ENCODE peak calls at places on chromosome 4, in six cellular contexts. One of them, this sample, is unnamed. For H3K36me3, the result is how much of the 10 kb centered on the place peaks cover.

GRCh38 chr4:183499389-183499788 is 5.5 kb upstream of the ING2 start:
- DNase-seq in hepatocyte: no peak
- DNase-seq in HCT116: no peak
- DNase-seq in mammary epithelial cell: no peak
- DNase-seq in GM23248: no peak
- DNase-seq in HepG2: peak
- DNase-seq in this sample: no peak

GRCh38 chr4:125434136-125434535 is 119.4 kb downstream of the FAT4 start:
- DNase-seq in hepatocyte: no peak
- DNase-seq in HCT116: no peak
- DNase-seq in mammary epithelial cell: no peak
- DNase-seq in GM23248: peak
- DNase-seq in HepG2: no peak
- DNase-seq in this sample: peak

GRCh38 chr4:36280555-36280954 is 861 bp upstream of the DTHD1 start:
- DNase-seq in hepatocyte: no peak
- DNase-seq in HCT116: no peak
- DNase-seq in mammary epithelial cell: peak
- DNase-seq in GM23248: no peak
- DNase-seq in HepG2: no peak
- DNase-seq in this sample: no peak

GRCh38 chr4:71230613-71231012 is 108.2 kb upstream of the SLC4A4 start:
- DNase-seq in hepatocyte: no peak
- DNase-seq in HCT116: no peak
- DNase-seq in mammary epithelial cell: no peak
- DNase-seq in GM23248: no peak
- DNase-seq in HepG2: no peak
- DNase-seq in this sample: no peak

GRCh38 chr4:145484240-145484846 is 2.7 kb downstream of the SMAD1 start:
- DNase-seq in hepatocyte: no peak
- DNase-seq in HCT116: no peak
- DNase-seq in mammary epithelial cell: no peak
- DNase-seq in GM23248: no peak
- DNase-seq in HepG2: no peak
- DNase-seq in this sample: no peak

GRCh38 chr4:99457270-99457669 is 22.1 kb upstream of the ADH7 start:
- DNase-seq in hepatocyte: no peak
- DNase-seq in HCT116: no peak
- DNase-seq in mammary epithelial cell: no peak
- DNase-seq in GM23248: no peak
- DNase-seq in HepG2: no peak
- DNase-seq in this sample: no peak

GRCh38 chr4:7582313-7583096 is 147.8 kb upstream of the PSAPL1 start:
- DNase-seq in hepatocyte: no peak
- DNase-seq in HCT116: no peak
- DNase-seq in mammary epithelial cell: no peak
- DNase-seq in GM23248: no peak
- DNase-seq in HepG2: no peak
- DNase-seq in this sample: no peak

GRCh38 chr4:52017809-52018208 is 2.4 kb downstream of the LRRC66 start:
- DNase-seq in hepatocyte: no peak
- DNase-seq in HCT116: no peak
- DNase-seq in mammary epithelial cell: no peak
- DNase-seq in GM23248: no peak
- DNase-seq in HepG2: no peak
- DNase-seq in this sample: no peak

GRCh38 chr4:101221294-101221693 is 126.0 kb downstream of the PPP3CA start:
- DNase-seq in hepatocyte: no peak
- DNase-seq in HCT116: no peak
- DNase-seq in mammary epithelial cell: no peak
- DNase-seq in GM23248: no peak
- DNase-seq in HepG2: no peak
- DNase-seq in this sample: no peak

GRCh38 chr4:14115106-14115505 is 487.6 kb upstream of the BOD1L1 start:
- DNase-seq in hepatocyte: no peak
- DNase-seq in HCT116: no peak
- DNase-seq in mammary epithelial cell: no peak
- DNase-seq in GM23248: no peak
- DNase-seq in HepG2: no peak
- DNase-seq in this sample: no peak

GRCh38 chr4:39046243-39046642 is 14.0 kb upstream of the TMEM156 start:
- DNase-seq in hepatocyte: no peak
- DNase-seq in HCT116: no peak
- DNase-seq in mammary epithelial cell: peak
- DNase-seq in GM23248: peak
- DNase-seq in HepG2: peak
- DNase-seq in this sample: peak

GRCh38 chr4:90121961-90122748 is 5.0 kb upstream of the CCSER1 start:
- DNase-seq in hepatocyte: no peak
- DNase-seq in HCT116: no peak
- DNase-seq in mammary epithelial cell: peak
- DNase-seq in GM23248: no peak
- DNase-seq in HepG2: no peak
- DNase-seq in this sample: peak

GRCh38 chr4:180059216-180059881 is 2183.9 kb upstream of the TENM3 start:
- DNase-seq in hepatocyte: peak
- DNase-seq in HCT116: no peak
- DNase-seq in mammary epithelial cell: no peak
- DNase-seq in GM23248: peak
- DNase-seq in HepG2: no peak
- DNase-seq in this sample: peak

DNA sequence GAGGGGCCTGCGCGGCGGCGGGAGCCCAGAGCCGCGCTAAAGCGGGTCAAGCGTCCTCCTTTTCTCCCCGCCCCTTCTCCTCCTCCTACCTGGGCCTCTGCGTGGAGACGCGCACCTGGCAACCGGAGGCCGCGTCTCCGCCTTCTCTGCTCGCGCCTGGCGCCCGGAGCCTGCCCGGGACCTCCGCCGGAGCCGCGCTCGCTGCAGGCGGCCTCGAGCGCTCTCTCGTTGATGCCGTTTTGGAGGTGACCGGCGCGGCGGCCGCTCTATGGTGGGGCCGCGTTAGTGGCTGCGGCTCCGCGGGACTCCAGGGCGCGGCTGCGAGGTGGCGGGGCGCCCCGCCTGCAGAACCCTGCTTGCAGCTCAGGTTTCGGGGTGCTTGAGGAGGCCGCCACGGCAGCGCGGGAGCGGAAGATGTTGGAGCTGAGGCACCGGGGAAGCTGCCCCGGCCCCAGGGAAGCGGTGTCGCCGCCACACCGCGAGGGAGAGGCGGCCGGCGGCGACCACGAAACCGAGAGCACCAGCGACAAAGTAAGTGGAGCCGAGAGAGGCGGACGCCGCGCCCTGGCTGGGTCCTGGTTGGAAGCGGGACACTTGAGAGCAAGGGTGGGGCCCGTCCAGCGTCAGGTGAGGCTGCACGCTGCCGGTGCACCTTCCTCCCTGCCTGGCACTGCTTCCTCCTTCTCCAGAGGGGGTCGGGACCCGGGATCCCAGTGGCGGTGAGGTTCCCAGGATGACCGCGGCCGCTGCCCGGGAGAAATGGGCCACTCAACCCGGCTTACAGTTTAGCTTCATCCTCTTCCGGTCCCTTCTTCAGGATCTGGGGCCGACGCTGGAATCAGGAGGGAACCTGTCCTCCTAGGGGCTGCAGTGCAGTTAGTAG is at the start of gene CDS1:
- DNase-seq in hepatocyte: peak
- DNase-seq in HCT116: no peak
- DNase-seq in mammary epithelial cell: peak
- DNase-seq in GM23248: peak
- DNase-seq in HepG2: no peak
- DNase-seq in this sample: no peak
- TF ChIP-seq EZH2 in hepatocyte: no peak
- TF ChIP-seq EZH2 in HCT116: no peak
- TF ChIP-seq EZH2 in mammary epithelial cell: no peak
- TF ChIP-seq EZH2 in GM23248: no peak
- TF ChIP-seq EZH2 in HepG2: no peak
- TF ChIP-seq EZH2 in this sample: peak

GRCh38 chr4:185839204-185839712 is 27.3 kb upstream of the SORBS2 start:
- DNase-seq in hepatocyte: peak
- DNase-seq in HCT116: peak
- DNase-seq in mammary epithelial cell: peak
- DNase-seq in GM23248: peak
- DNase-seq in HepG2: no peak
- DNase-seq in this sample: peak

GRCh38 chr4:185838104-185838452 is 26.1 kb upstream of the SORBS2 start:
- DNase-seq in hepatocyte: no peak
- DNase-seq in HCT116: no peak
- DNase-seq in mammary epithelial cell: no peak
- DNase-seq in GM23248: no peak
- DNase-seq in HepG2: no peak
- DNase-seq in this sample: no peak

GRCh38 chr4:185839770-185840169 is 27.8 kb upstream of the SORBS2 start:
- DNase-seq in hepatocyte: peak
- DNase-seq in HCT116: no peak
- DNase-seq in mammary epithelial cell: no peak
- DNase-seq in GM23248: peak
- DNase-seq in HepG2: no peak
- DNase-seq in this sample: no peak

GRCh38 chr4:185837415-185838103 is 25.6 kb upstream of the SORBS2 start:
- DNase-seq in hepatocyte: no peak
- DNase-seq in HCT116: no peak
- DNase-seq in mammary epithelial cell: no peak
- DNase-seq in GM23248: no peak
- DNase-seq in HepG2: no peak
- DNase-seq in this sample: no peak

DNA sequence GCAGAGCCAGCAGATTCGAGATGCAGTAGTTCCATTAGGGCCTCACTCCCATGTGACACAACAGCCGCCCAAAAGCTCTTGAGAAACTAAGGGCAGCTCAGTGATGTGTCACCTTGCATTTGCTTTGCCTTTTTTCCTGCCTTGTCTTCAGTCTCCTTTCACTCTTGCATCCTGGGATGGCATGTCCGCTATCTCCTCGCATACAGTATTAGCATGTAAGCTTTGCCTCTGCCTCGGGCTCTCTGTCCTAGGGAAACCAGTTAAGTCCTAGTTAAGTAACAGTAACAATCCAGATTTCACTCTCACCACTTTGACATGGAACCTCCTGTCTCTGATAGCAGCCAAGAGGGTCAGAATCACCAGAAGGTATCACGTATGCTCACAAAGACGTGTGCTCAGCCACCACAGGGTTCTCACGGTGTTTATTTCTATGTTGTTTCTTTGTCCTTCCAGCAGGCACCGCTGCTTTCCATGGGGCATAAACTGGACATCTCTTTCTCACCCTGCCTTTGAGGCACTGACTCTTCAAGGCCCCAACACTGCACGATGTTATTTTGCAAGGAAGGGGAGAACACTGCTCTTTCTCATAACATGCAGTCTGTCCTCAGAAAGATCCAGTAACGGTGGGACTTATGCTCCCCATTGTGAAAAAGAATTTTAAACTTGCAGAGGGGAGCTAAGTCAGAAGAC is 26.7 kb upstream of the SORBS2 start:
- DNase-seq in hepatocyte: no peak
- DNase-seq in HCT116: no peak
- DNase-seq in mammary epithelial cell: no peak
- DNase-seq in GM23248: peak
- DNase-seq in HepG2: no peak
- DNase-seq in this sample: no peak
- H2AFZ ChIP-seq in hepatocyte: peak
- H2AFZ ChIP-seq in HCT116: peak
- H2AFZ ChIP-seq in mammary epithelial cell: peak
- H2AFZ ChIP-seq in GM23248: peak
- H2AFZ ChIP-seq in HepG2: no peak
- H2AFZ ChIP-seq in this sample: peak

GRCh38 chr4:85995361-85995760 is 364.5 kb downstream of the MAPK10 start:
- DNase-seq in hepatocyte: no peak
- DNase-seq in HCT116: no peak
- DNase-seq in mammary epithelial cell: no peak
- DNase-seq in GM23248: no peak
- DNase-seq in HepG2: no peak
- DNase-seq in this sample: no peak
- H3K36me3 ChIP-seq in hepatocyte: under half
- H3K36me3 ChIP-seq in HCT116: under half
- H3K36me3 ChIP-seq in mammary epithelial cell: under half
- H3K36me3 ChIP-seq in GM23248: under half
- H3K36me3 ChIP-seq in HepG2: under half
- H3K36me3 ChIP-seq in this sample: under half

GRCh38 chr4:24910504-24910903 is 2.3 kb downstream of the CCDC149 start:
- DNase-seq in hepatocyte: no peak
- DNase-seq in HCT116: no peak
- DNase-seq in mammary epithelial cell: no peak
- DNase-seq in GM23248: peak
- DNase-seq in HepG2: no peak
- DNase-seq in this sample: peak

GRCh38 chr4:24914460-24914859 is 1.6 kb upstream of the CCDC149 start:
- DNase-seq in hepatocyte: no peak
- DNase-seq in HCT116: no peak
- DNase-seq in mammary epithelial cell: peak
- DNase-seq in GM23248: peak
- DNase-seq in HepG2: no peak
- DNase-seq in this sample: no peak

GRCh38 chr4:24913099-24913445 is 230 bp upstream of the CCDC149 start:
- DNase-seq in hepatocyte: no peak
- DNase-seq in HCT116: no peak
- DNase-seq in mammary epithelial cell: no peak
- DNase-seq in GM23248: no peak
- DNase-seq in HepG2: no peak
- DNase-seq in this sample: no peak

GRCh38 chr4:24915121-24915922 is 2.5 kb upstream of the CCDC149 start:
- DNase-seq in hepatocyte: peak
- DNase-seq in HCT116: no peak
- DNase-seq in mammary epithelial cell: no peak
- DNase-seq in GM23248: no peak
- DNase-seq in HepG2: peak
- DNase-seq in this sample: no peak

GRCh38 chr4:24912252-24913098 is at the start of gene CCDC149:
- DNase-seq in hepatocyte: peak
- DNase-seq in HCT116: peak
- DNase-seq in mammary epithelial cell: peak
- DNase-seq in GM23248: peak
- DNase-seq in HepG2: peak
- DNase-seq in this sample: peak
- TF ChIP-seq EZH2 in hepatocyte: no peak
- TF ChIP-seq EZH2 in HCT116: no peak
- TF ChIP-seq EZH2 in mammary epithelial cell: no peak
- TF ChIP-seq EZH2 in GM23248: no peak
- TF ChIP-seq EZH2 in HepG2: no peak
- TF ChIP-seq EZH2 in this sample: no peak

GRCh38 chr4:158169516-158169915 is 3.3 kb downstream of the GASK1B start:
- DNase-seq in hepatocyte: no peak
- DNase-seq in HCT116: no peak
- DNase-seq in mammary epithelial cell: peak
- DNase-seq in GM23248: peak
- DNase-seq in HepG2: no peak
- DNase-seq in this sample: no peak

GRCh38 chr4:158169931-158170690 is 2.7 kb downstream of the GASK1B start:
- DNase-seq in hepatocyte: no peak
- DNase-seq in HCT116: no peak
- DNase-seq in mammary epithelial cell: peak
- DNase-seq in GM23248: peak
- DNase-seq in HepG2: peak
- DNase-seq in this sample: peak

GRCh38 chr4:158171456-158171790 is 1.4 kb downstream of the GASK1B start:
- DNase-seq in hepatocyte: no peak
- DNase-seq in HCT116: no peak
- DNase-seq in mammary epithelial cell: no peak
- DNase-seq in GM23248: no peak
- DNase-seq in HepG2: no peak
- DNase-seq in this sample: no peak

GRCh38 chr4:158172196-158172557 is 648 bp downstream of the GASK1B start:
- DNase-seq in hepatocyte: no peak
- DNase-seq in HCT116: no peak
- DNase-seq in mammary epithelial cell: peak
- DNase-seq in GM23248: peak
- DNase-seq in HepG2: no peak
- DNase-seq in this sample: peak

GRCh38 chr4:158170691-158171455 is 2.0 kb downstream of the GASK1B start:
- DNase-seq in hepatocyte: peak
- DNase-seq in HCT116: no peak
- DNase-seq in mammary epithelial cell: peak
- DNase-seq in GM23248: peak
- DNase-seq in HepG2: peak
- DNase-seq in this sample: no peak
- H2AFZ ChIP-seq in hepatocyte: peak
- H2AFZ ChIP-seq in HCT116: no peak
- H2AFZ ChIP-seq in mammary epithelial cell: peak
- H2AFZ ChIP-seq in GM23248: peak
- H2AFZ ChIP-seq in HepG2: peak
- H2AFZ ChIP-seq in this sample: no peak

This sample was measured in astrocyte.